ENCODE peak calls at places on chromosome 16, in six cellular contexts. K, P, Y, N, G and J are unnamed samples.

GRCh38 chr16:12236491-12237030 is 260.0 kb downstream of the SNX29 start:
- DNase-seq in K (no peak), P (no peak), Y (no peak), N (no peak), G (peak; percentile 11), J (no peak)

GRCh38 chr16:79158337-79158736 is 442.2 kb downstream of the MAF start:
- DNase-seq in K (no peak), P (no peak), Y (no peak), N (no peak), G (no peak), J (no peak)

GRCh38 chr16:86619263-86619935 is 41.0 kb downstream of the FOXL1 start:
- DNase-seq in K (no peak), P (no peak), Y (peak; percentile 52), N (no peak), G (peak; percentile 75), J (no peak)

GRCh38 chr16:23466162-23466885 is 13.3 kb upstream of the COG7 start:
- DNase-seq in K (no peak), P (no peak), Y (no peak), N (peak; percentile 5), G (peak; percentile 98), J (no peak)

GRCh38 chr16:82954224-82954929 is 327.6 kb downstream of the CDH13 start:
- DNase-seq in K (no peak), P (no peak), Y (no peak), N (peak; percentile 37), G (peak; percentile 27), J (no peak)

GRCh38 chr16:73405851-73406250 is 357.9 kb upstream of the ZFHX3 start:
- DNase-seq in K (no peak), P (no peak), Y (no peak), N (no peak), G (no peak), J (no peak)

GRCh38 chr16:68072038-68072695 is 13.0 kb upstream of the NFATC3 start:
- DNase-seq in K (no peak), P (no peak), Y (peak; percentile 91), N (no peak), G (peak; percentile 89), J (no peak)

GRCh38 chr16:71542377-71542776 is 16.2 kb downstream of the CHST4 start:
- DNase-seq in K (no peak), P (peak; percentile 29), Y (no peak), N (peak; percentile 30), G (peak; percentile 47), J (peak; percentile 26)

GRCh38 chr16:71895679-71896385 is 501 bp downstream of the IST1 start:
- DNase-seq in K (peak; percentile 10), P (no peak), Y (peak; percentile 92), N (peak; percentile 57), G (peak; percentile 45), J (no peak)

GRCh38 chr16:4358831-4359561 is 7.9 kb upstream of the PAM16 start:
- DNase-seq in K (peak; percentile 37), P (peak; percentile 66), Y (peak; percentile 93), N (peak; percentile 54), G (no peak), J (no peak)

GRCh38 chr16:88870608-88871348 is 4.3 kb upstream of the PABPN1L start:
- DNase-seq in K (no peak), P (no peak), Y (no peak), N (no peak), G (no peak), J (no peak)

GRCh38 chr16:87602821-87603683 is 744 bp downstream of the JPH3 start:
- DNase-seq in K (no peak), P (no peak), Y (no peak), N (no peak), G (no peak), J (no peak)

GRCh38 chr16:55563797-55564196 is 2.7 kb upstream of the CAPNS2 start:
- DNase-seq in K (no peak), P (no peak), Y (no peak), N (no peak), G (no peak), J (no peak)

GRCh38 chr16:49462989-49463371 is 89.4 kb downstream of the C16orf78 start:
- DNase-seq in K (no peak), P (no peak), Y (peak; percentile 42), N (no peak), G (no peak), J (no peak)

GRCh38 chr16:81623365-81624102 is 155.6 kb upstream of the PLCG2 start:
- DNase-seq in K (peak; percentile 8), P (no peak), Y (no peak), N (peak; percentile 68), G (peak; percentile 54), J (no peak)

GRCh38 chr16:52074133-52074532 is 472.8 kb downstream of the TOX3 start:
- DNase-seq in K (no peak), P (no peak), Y (no peak), N (no peak), G (no peak), J (no peak)

GRCh38 chr16:733382-734207 is 6.7 kb downstream of the HAGHL start:
- DNase-seq in K (no peak), P (no peak), Y (no peak), N (no peak), G (no peak), J (peak; percentile 26)

GRCh38 chr16:85607796-85608514 is 5.2 kb upstream of the GSE1 start:
- DNase-seq in K (no peak), P (no peak), Y (no peak), N (no peak), G (no peak), J (no peak)

GRCh38 chr16:84438971-84439696 is 65.3 kb downstream of the MEAK7 start:
- DNase-seq in K (no peak), P (no peak), Y (no peak), N (no peak), G (no peak), J (no peak)

GRCh38 chr16:31023252-31023602 is 10.1 kb upstream of the STX4 start:
- DNase-seq in K (no peak), P (no peak), Y (no peak), N (no peak), G (no peak), J (no peak)

GRCh38 chr16:49631521-49632041 is 224.3 kb downstream of the ZNF423 start:
- DNase-seq in K (no peak), P (no peak), Y (peak; percentile 72), N (peak; percentile 75), G (peak; percentile 38), J (no peak)

GRCh38 chr16:23424292-23424958 is 28.6 kb downstream of the COG7 start:
- DNase-seq in K (no peak), P (no peak), Y (peak; percentile 88), N (no peak), G (no peak), J (no peak)

GRCh38 chr16:74716355-74716754 is 15.7 kb upstream of the MLKL start:
- DNase-seq in K (no peak), P (no peak), Y (no peak), N (no peak), G (no peak), J (no peak)

DNA sequence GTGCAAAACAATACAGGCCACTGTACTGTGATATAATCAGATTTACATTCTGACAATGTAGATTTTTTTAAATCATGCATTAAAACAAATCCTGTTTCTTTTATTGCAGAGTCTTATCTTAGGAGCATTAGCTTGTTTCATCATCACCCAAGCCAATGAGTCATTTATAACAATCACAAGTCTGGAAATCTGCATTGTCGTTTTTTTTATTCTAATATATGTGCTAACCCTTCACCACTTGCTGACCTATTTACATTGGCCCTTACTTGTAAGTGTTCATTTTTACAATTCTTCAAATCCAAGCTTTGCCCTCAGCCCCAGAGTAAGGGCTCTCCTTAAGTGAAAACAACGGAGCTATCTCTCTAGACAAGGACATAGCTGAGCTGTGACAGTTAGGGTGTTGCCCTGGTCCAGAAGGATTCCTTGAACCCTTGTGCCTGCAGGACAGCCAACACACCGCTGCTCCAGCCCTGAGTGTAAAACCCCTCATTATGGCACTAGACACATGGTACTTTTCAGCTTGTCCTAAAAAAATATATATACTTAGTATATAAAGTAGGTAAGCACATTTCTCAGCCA is 3.7 kb downstream of the CMTM1 start:
- DNase-seq in K (no peak), P (no peak), Y (no peak), N (peak; percentile 69), G (peak; percentile 72), J (no peak)
- H3K4me3 ChIP-seq in K (no peak overlapping the region), P (no peak overlapping the region), Y (no peak overlapping the region), N (no peak overlapping the region), G (no peak overlapping the region), J (no peak overlapping the region)

GRCh38 chr16:66304151-66304550 is 62.3 kb upstream of the CDH5 start:
- DNase-seq in K (no peak), P (no peak), Y (peak; percentile 76), N (no peak), G (no peak), J (no peak)
- H3K4me3 ChIP-seq in K (no peak overlapping the region), P (no peak overlapping the region), Y (no peak overlapping the region), N (no peak overlapping the region), G (no peak overlapping the region), J (no peak overlapping the region)

GRCh38 chr16:27803775-27804549 is 254.0 kb downstream of the KATNIP start:
- DNase-seq in K (no peak), P (no peak), Y (no peak), N (no peak), G (no peak), J (no peak)
- H3K4me3 ChIP-seq in K (no peak overlapping the region), P (no peak overlapping the region), Y (no peak overlapping the region), N (no peak overlapping the region), G (no peak overlapping the region), J (no peak overlapping the region)

GRCh38 chr16:56640076-56640475 is 1.6 kb downstream of the MT1A start:
- DNase-seq in K (no peak), P (no peak), Y (no peak), N (no peak), G (no peak), J (no peak)

GRCh38 chr16:56636616-56637413 is 1.7 kb upstream of the MT1A start:
- DNase-seq in K (no peak), P (no peak), Y (no peak), N (no peak), G (no peak), J (no peak)

GRCh38 chr16:56635441-56635967 is 3.0 kb upstream of the MT1A start:
- DNase-seq in K (no peak), P (no peak), Y (no peak), N (no peak), G (no peak), J (no peak)

GRCh38 chr16:56639045-56639444 is 579 bp downstream of the MT1A start:
- DNase-seq in K (no peak), P (no peak), Y (no peak), N (no peak), G (no peak), J (no peak)

DNA sequence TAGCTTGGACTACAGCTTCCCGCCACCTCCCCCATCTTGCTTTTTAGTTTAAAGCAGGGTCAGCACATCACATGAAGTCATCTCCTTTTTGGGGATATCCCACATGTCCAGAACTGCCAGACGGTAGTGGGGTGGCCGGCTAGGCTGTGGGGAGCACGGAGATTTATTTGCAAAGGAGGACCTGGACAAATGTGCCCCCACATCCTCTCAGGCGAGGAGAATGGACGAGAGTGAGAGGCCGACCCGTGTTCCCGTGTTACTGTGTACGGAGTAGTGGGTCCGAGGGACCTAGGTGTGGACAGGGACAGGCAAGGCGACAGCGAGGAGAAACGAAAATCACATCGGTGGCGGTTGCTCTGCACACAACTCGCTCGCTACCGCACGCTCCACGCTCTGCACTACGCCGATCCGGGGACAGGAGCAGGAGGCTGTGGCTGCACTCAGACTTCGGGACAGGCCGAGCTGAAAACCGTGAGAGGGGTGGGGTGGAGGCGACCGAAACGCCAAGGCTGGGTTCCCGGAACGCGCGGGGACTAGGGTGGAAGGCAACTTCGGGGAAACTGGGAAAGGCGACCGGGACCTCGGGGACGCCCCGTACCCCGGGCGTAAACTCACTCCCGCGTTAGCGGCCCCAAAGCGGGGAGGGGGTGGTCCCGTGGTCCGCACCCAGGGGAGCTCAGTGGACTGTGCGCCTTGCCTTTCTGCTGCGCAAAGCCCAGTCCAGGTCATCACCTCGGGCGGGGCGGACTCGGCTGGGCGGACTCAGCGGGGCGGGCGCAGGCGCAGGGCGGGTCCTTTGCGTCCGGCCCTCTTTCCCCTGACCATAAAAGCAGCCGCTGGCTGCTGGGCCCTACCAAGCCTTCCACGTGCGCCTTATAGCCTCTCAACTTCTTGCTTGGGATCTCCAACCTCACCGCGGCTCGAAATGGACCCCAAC is at the start of gene MT1A:
- DNase-seq in K (no peak), P (no peak), Y (peak; percentile 97), N (peak; percentile 62), G (peak; percentile 65), J (no peak)
- H3K4me3 ChIP-seq in K (peak within 1 kb of the TSS; percentile 13), P (no peak within 1 kb of the TSS), Y (no peak within 1 kb of the TSS), N (peak within 1 kb of the TSS; percentile 59), G (peak within 1 kb of the TSS; percentile 56), J (no peak within 1 kb of the TSS)